ENCODE peak calls at places on chromosome 3, in seven cellular contexts. P is AG08396; O is AG10803; H is osteocyte; T is COLO829; U is B cell; C is stimulated activated naive CD8-positive, alpha-beta T cell treated with anti-CD3 and anti-CD28 coated beads, Interleukin-15, amount 100 ng/mL, for 72 hours. Z is an unnamed sample.

GRCh38 chr3:169044341-169045113 is 619.0 kb downstream of the MECOM start:
- DNase-seq in H (no peak), U (no peak), O (peak), P (peak), T (peak), C (no peak), Z (no peak)

GRCh38 chr3:181823716-181824115 is 112.0 kb downstream of the SOX2 start:
- DNase-seq in P (no peak), U (no peak), T (no peak), H (no peak), C (no peak), O (no peak), Z (no peak)

GRCh38 chr3:116318370-116318769 is 126.9 kb downstream of the LSAMP start:
- DNase-seq in H (no peak), U (no peak), P (no peak), C (no peak), O (no peak), T (no peak), Z (no peak)

GRCh38 chr3:150783920-150784746 is 21.2 kb upstream of the SIAH2 start:
- DNase-seq in P (no peak), O (no peak), H (no peak), T (no peak), U (no peak), C (peak), Z (no peak)

GRCh38 chr3:27311400-27311799 is 57.8 kb downstream of the NEK10 start:
- DNase-seq in O (peak), P (peak), H (no peak), C (no peak), T (peak), U (no peak), Z (no peak)

GRCh38 chr3:179837374-179837773 is 184.5 kb downstream of the USP13 start:
- DNase-seq in H (no peak), T (no peak), U (no peak), P (no peak), O (peak), C (no peak), Z (no peak)

GRCh38 chr3:64601824-64602223 is 86.0 kb downstream of the ADAMTS9 start:
- DNase-seq in P (no peak), H (no peak), U (no peak), T (no peak), O (no peak), C (no peak), Z (no peak)

GRCh38 chr3:122795674-122795969 is 753 bp downstream of the SLC49A4 start:
- DNase-seq in O (no peak), H (no peak), U (no peak), T (no peak), P (no peak), C (no peak), Z (no peak)

GRCh38 chr3:43006825-43007224 is 27.7 kb downstream of the GASK1A start:
- DNase-seq in O (no peak), C (no peak), T (no peak), U (no peak), H (no peak), P (no peak), Z (no peak)

GRCh38 chr3:8622873-8623725 is 21.5 kb downstream of the SSUH2 start:
- DNase-seq in U (peak), O (peak), T (peak), C (peak), P (peak), H (peak), Z (no peak)

GRCh38 chr3:71784914-71785593 is at the start of gene PROK2:
- DNase-seq in U (no peak), P (peak), O (no peak), H (no peak), T (no peak), C (peak), Z (peak)

GRCh38 chr3:163572856-163573255 is 1505.4 kb downstream of the SI start:
- DNase-seq in H (no peak), C (no peak), T (no peak), O (no peak), U (no peak), P (no peak), Z (no peak)

GRCh38 chr3:47897954-47898353 is 95.0 kb downstream of the DHX30 start:
- DNase-seq in H (no peak), T (no peak), O (no peak), C (no peak), U (no peak), P (no peak), Z (no peak)

GRCh38 chr3:50126287-50127211 is 28.6 kb upstream of the SEMA3F start:
- DNase-seq in C (no peak), H (no peak), T (peak), P (peak), O (peak), U (no peak), Z (no peak)

GRCh38 chr3:56795097-56795806 is 6.5 kb downstream of the ARHGEF3 start:
- DNase-seq in C (no peak), P (no peak), O (peak), U (no peak), H (no peak), T (no peak), Z (no peak)

GRCh38 chr3:111539351-111540331 is 2.4 kb upstream of the CD96 start:
- DNase-seq in P (peak), U (peak), H (no peak), T (peak), O (peak), C (peak), Z (no peak)

GRCh38 chr3:138270245-138270644 is 59.4 kb downstream of the NME9 start:
- DNase-seq in H (no peak), C (no peak), T (no peak), O (no peak), U (no peak), P (no peak), Z (no peak)

GRCh38 chr3:42753757-42754156 is 19.3 kb downstream of the CCDC13 start:
- DNase-seq in O (no peak), C (no peak), H (no peak), U (no peak), P (no peak), T (no peak), Z (no peak)

GRCh38 chr3:64802460-64802859 is 114.7 kb upstream of the ADAMTS9 start:
- DNase-seq in O (no peak), C (no peak), H (no peak), P (no peak), U (no peak), T (no peak), Z (no peak)

GRCh38 chr3:151998744-151999143 is 125.3 kb downstream of the SUCNR1 start:
- DNase-seq in T (no peak), H (no peak), C (no peak), U (no peak), O (no peak), P (no peak), Z (no peak)

GRCh38 chr3:129773942-129774663 is 119.4 kb downstream of the TMCC1 start:
- DNase-seq in C (no peak), O (no peak), H (no peak), P (no peak), T (no peak), U (no peak), Z (no peak)

GRCh38 chr3:9649791-9650521 is 651 bp downstream of the MTMR14 start:
- DNase-seq in H (no peak), U (peak), P (peak), O (no peak), T (no peak), C (no peak), Z (no peak)

GRCh38 chr3:50651875-50652529 is 22.7 kb upstream of the DOCK3 start:
- DNase-seq in P (no peak), O (no peak), U (no peak), H (no peak), C (no peak), T (no peak), Z (no peak)

GRCh38 chr3:188673509-188674239 is 498.1 kb upstream of the TPRG1 start:
- DNase-seq in T (peak), U (no peak), P (peak), H (no peak), O (peak), C (no peak), Z (no peak)

GRCh38 chr3:129398803-129399144 is 29.7 kb downstream of the EFCAB12 start:
- DNase-seq in C (no peak), H (no peak), P (peak), O (peak), T (no peak), U (no peak), Z (no peak)

GRCh38 chr3:69406156-69406555 is 20.3 kb upstream of the FRMD4B start:
- DNase-seq in O (peak), P (no peak), H (no peak), T (no peak), U (no peak), C (no peak), Z (no peak)

GRCh38 chr3:126777366-126777765 is 73.3 kb downstream of the CHCHD6 start:
- DNase-seq in O (no peak), U (no peak), C (no peak), T (no peak), H (no peak), P (no peak), Z (no peak)

GRCh38 chr3:53149699-53150098 is 11.3 kb upstream of the PRKCD start:
- DNase-seq in C (no peak), H (no peak), O (no peak), P (no peak), U (no peak), T (no peak), Z (no peak)

GRCh38 chr3:136952292-136952691 is 5.5 kb upstream of the IL20RB start:
- DNase-seq in O (peak), C (no peak), T (no peak), U (no peak), P (peak), H (no peak), Z (no peak)

GRCh38 chr3:89145995-89146394 is 38.6 kb downstream of the EPHA3 start:
- DNase-seq in P (peak), T (peak), H (no peak), O (peak), C (no peak), U (no peak), Z (no peak)

GRCh38 chr3:141669434-141669833 is 68.7 kb upstream of the RNF7 start:
- DNase-seq in O (no peak), C (no peak), U (no peak), H (no peak), T (no peak), P (no peak), Z (no peak)

GRCh38 chr3:186609247-186609868 is 3.5 kb upstream of the AHSG start:
- DNase-seq in T (no peak), U (no peak), C (no peak), H (no peak), O (peak), P (peak), Z (no peak)

GRCh38 chr3:154121236-154122095 is at the start of gene ARHGEF26:
- DNase-seq in C (peak), H (peak), P (peak), T (peak), U (no peak), O (peak), Z (peak)

GRCh38 chr3:127177226-127177625 is 15.7 kb upstream of the PRR23E start:
- DNase-seq in T (no peak), C (no peak), U (no peak), O (no peak), H (peak), P (no peak), Z (no peak)

GRCh38 chr3:113103588-113103987 is 107.8 kb upstream of the BOC start:
- DNase-seq in P (no peak), O (no peak), C (no peak), U (no peak), T (no peak), H (no peak), Z (no peak)

GRCh38 chr3:169305460-169305859 is 358.1 kb downstream of the MECOM start:
- DNase-seq in C (no peak), O (no peak), U (no peak), P (no peak), T (no peak), H (no peak), Z (peak)

GRCh38 chr3:171824076-171824475 is 13.8 kb upstream of the PLD1 start:
- DNase-seq in C (no peak), T (no peak), O (no peak), H (no peak), U (no peak), P (no peak), Z (no peak)

GRCh38 chr3:78978037-78978436 is 789.8 kb downstream of the ROBO1 start:
- DNase-seq in O (peak), H (no peak), T (peak), U (no peak), C (no peak), P (no peak), Z (no peak)

Z was measured in esophagus muscularis mucosa.